ENCODE peak calls at places on chromosomes 3 and 15, in four cellular contexts. One of them, this sample, is unnamed.

GRCh38 chr3:112629425-112629824 is 11.5 kb downstream of the CCDC80 start:
- DNase-seq in H9: no peak
- DNase-seq in fibroblast of the aortic adventitia: peak
- DNase-seq in activated B cell treated with CpG ODN at 0.5 μM for 24 hours: no peak
- DNase-seq in this sample: no peak

GRCh38 chr3:123540285-123540684 is 44.6 kb downstream of the HACD2 start:
- DNase-seq in H9: no peak
- DNase-seq in fibroblast of the aortic adventitia: no peak
- DNase-seq in activated B cell treated with CpG ODN at 0.5 μM for 24 hours: no peak
- DNase-seq in this sample: no peak

GRCh38 chr3:111737712-111738097 is 121.4 kb upstream of the PHLDB2 start:
- DNase-seq in H9: no peak
- DNase-seq in fibroblast of the aortic adventitia: peak
- DNase-seq in activated B cell treated with CpG ODN at 0.5 μM for 24 hours: no peak
- DNase-seq in this sample: no peak

GRCh38 chr3:120497318-120497717 is 46.5 kb upstream of the FSTL1 start:
- DNase-seq in H9: no peak
- DNase-seq in fibroblast of the aortic adventitia: peak
- DNase-seq in activated B cell treated with CpG ODN at 0.5 μM for 24 hours: no peak
- DNase-seq in this sample: no peak

GRCh38 chr15:48939686-48940085 is 24.0 kb downstream of the SHC4 start:
- DNase-seq in H9: no peak
- DNase-seq in fibroblast of the aortic adventitia: peak
- DNase-seq in activated B cell treated with CpG ODN at 0.5 μM for 24 hours: no peak
- DNase-seq in this sample: no peak

GRCh38 chr3:71512000-71512399 is 71.5 kb downstream of the FOXP1 start:
- DNase-seq in H9: peak
- DNase-seq in fibroblast of the aortic adventitia: no peak
- DNase-seq in activated B cell treated with CpG ODN at 0.5 μM for 24 hours: no peak
- DNase-seq in this sample: no peak

GRCh38 chr3:145272684-145273083 is 888.3 kb downstream of the PLOD2 start:
- DNase-seq in H9: no peak
- DNase-seq in fibroblast of the aortic adventitia: peak
- DNase-seq in activated B cell treated with CpG ODN at 0.5 μM for 24 hours: no peak
- DNase-seq in this sample: no peak

GRCh38 chr15:86444527-86444926 is 364.9 kb downstream of the AGBL1 start:
- DNase-seq in H9: peak
- DNase-seq in fibroblast of the aortic adventitia: no peak
- DNase-seq in activated B cell treated with CpG ODN at 0.5 μM for 24 hours: no peak
- DNase-seq in this sample: peak

GRCh38 chr3:160141485-160142185 is 83.6 kb upstream of the C3orf80 start:
- DNase-seq in H9: no peak
- DNase-seq in fibroblast of the aortic adventitia: no peak
- DNase-seq in activated B cell treated with CpG ODN at 0.5 μM for 24 hours: no peak
- DNase-seq in this sample: no peak

GRCh38 chr3:21544076-21544462 is 206.9 kb downstream of the ZNF385D start:
- DNase-seq in H9: no peak
- DNase-seq in fibroblast of the aortic adventitia: peak
- DNase-seq in activated B cell treated with CpG ODN at 0.5 μM for 24 hours: no peak
- DNase-seq in this sample: no peak

GRCh38 chr3:102225407-102226132 is 209.2 kb upstream of the ZPLD1 start:
- DNase-seq in H9: no peak
- DNase-seq in fibroblast of the aortic adventitia: peak
- DNase-seq in activated B cell treated with CpG ODN at 0.5 μM for 24 hours: no peak
- DNase-seq in this sample: no peak

GRCh38 chr15:82122754-82123400 is 77.1 kb upstream of the MEX3B start:
- DNase-seq in H9: no peak
- DNase-seq in fibroblast of the aortic adventitia: peak
- DNase-seq in activated B cell treated with CpG ODN at 0.5 μM for 24 hours: no peak
- DNase-seq in this sample: no peak

GRCh38 chr3:108180214-108180613 is 42.0 kb downstream of the IFT57 start:
- DNase-seq in H9: no peak
- DNase-seq in fibroblast of the aortic adventitia: peak
- DNase-seq in activated B cell treated with CpG ODN at 0.5 μM for 24 hours: no peak
- DNase-seq in this sample: no peak

GRCh38 chr3:79032686-79033318 is 735.0 kb downstream of the ROBO1 start:
- DNase-seq in H9: no peak
- DNase-seq in fibroblast of the aortic adventitia: peak
- DNase-seq in activated B cell treated with CpG ODN at 0.5 μM for 24 hours: no peak
- DNase-seq in this sample: peak

GRCh38 chr15:35559683-35560082 is 13.7 kb upstream of the DPH6 start:
- DNase-seq in H9: no peak
- DNase-seq in fibroblast of the aortic adventitia: no peak
- DNase-seq in activated B cell treated with CpG ODN at 0.5 μM for 24 hours: no peak
- DNase-seq in this sample: no peak

GRCh38 chr3:165523801-165524200 is 313.4 kb downstream of the BCHE start:
- DNase-seq in H9: no peak
- DNase-seq in fibroblast of the aortic adventitia: peak
- DNase-seq in activated B cell treated with CpG ODN at 0.5 μM for 24 hours: no peak
- DNase-seq in this sample: no peak

GRCh38 chr15:47974724-47975123 is 146.1 kb upstream of the SLC24A5 start:
- DNase-seq in H9: no peak
- DNase-seq in fibroblast of the aortic adventitia: no peak
- DNase-seq in activated B cell treated with CpG ODN at 0.5 μM for 24 hours: no peak
- DNase-seq in this sample: no peak

DNA sequence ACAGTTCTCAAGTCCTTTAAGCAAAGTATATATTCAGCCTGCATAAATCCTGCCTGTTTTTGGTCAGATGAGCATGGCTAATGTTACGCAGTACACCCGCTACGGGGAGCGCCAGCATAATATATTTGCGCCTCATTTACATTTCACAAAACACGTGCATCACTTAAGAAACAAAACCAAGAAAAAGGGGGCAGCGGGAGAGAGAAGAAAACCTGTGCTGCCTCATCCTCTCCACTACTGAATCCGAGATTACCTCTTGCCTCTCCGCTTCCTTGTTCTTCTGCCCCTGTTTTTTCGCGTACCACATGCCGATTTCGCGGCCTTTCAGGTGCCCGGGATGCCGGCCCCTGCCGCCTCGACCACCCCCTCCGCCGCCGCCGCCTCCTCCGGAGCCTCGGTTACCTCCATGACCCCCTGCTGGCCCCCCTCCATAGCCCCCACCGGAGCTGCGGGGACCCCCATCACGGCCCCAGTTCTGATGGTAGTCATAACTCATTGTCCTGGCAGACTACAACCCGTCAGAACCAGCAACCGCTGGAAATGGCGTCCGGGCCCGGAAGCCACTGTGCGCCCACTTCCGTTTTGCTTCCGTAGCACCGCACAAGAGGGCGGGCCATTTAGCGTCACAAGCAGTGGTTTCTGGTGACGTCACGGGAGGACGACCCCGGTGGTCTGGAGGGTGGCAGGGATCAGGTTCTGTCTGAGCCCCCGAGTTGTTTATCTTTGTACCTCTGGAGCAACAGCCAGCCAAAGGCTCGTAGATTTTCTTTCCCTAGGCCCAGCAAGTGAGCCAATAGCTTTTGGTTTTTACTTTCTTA is at the start of gene DHX36:
- DNase-seq in H9: peak
- DNase-seq in fibroblast of the aortic adventitia: peak
- DNase-seq in activated B cell treated with CpG ODN at 0.5 μM for 24 hours: peak
- DNase-seq in this sample: peak
- TF ChIP-seq CTCF in H9: no peak
- TF ChIP-seq CTCF in fibroblast of the aortic adventitia: no peak
- TF ChIP-seq CTCF in activated B cell treated with CpG ODN at 0.5 μM for 24 hours: no peak
- TF ChIP-seq CTCF in this sample: no peak

GRCh38 chr3:104604326-104605010 is 762.2 kb upstream of the ALCAM start:
- DNase-seq in H9: no peak
- DNase-seq in fibroblast of the aortic adventitia: peak
- DNase-seq in activated B cell treated with CpG ODN at 0.5 μM for 24 hours: no peak
- DNase-seq in this sample: no peak
- TF ChIP-seq CTCF in H9: peak
- TF ChIP-seq CTCF in fibroblast of the aortic adventitia: peak
- TF ChIP-seq CTCF in activated B cell treated with CpG ODN at 0.5 μM for 24 hours: no peak
- TF ChIP-seq CTCF in this sample: no peak

DNA sequence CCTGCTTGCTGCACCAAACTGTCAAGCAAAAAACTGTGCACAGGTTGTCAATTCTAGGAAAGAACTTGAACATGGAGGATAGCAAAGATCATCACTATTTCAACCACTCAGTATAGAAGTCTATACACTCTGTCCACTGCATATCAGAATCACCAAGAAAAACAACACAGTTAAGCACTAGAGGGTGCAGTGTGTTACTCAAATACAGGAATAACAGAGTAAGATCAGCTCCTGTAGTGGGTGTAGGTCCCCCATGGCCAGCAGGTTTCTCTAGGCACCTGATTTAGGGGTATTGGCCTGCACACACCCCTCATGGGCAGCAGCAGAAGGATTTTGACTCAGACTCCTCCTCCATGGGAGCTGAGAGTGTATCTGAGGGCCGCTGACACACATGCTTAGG is 464.1 kb downstream of the EPHA6 start:
- DNase-seq in H9: no peak
- DNase-seq in fibroblast of the aortic adventitia: no peak
- DNase-seq in activated B cell treated with CpG ODN at 0.5 μM for 24 hours: no peak
- DNase-seq in this sample: no peak
- TF ChIP-seq CTCF in H9: peak
- TF ChIP-seq CTCF in fibroblast of the aortic adventitia: no peak
- TF ChIP-seq CTCF in activated B cell treated with CpG ODN at 0.5 μM for 24 hours: no peak
- TF ChIP-seq CTCF in this sample: no peak

DNA sequence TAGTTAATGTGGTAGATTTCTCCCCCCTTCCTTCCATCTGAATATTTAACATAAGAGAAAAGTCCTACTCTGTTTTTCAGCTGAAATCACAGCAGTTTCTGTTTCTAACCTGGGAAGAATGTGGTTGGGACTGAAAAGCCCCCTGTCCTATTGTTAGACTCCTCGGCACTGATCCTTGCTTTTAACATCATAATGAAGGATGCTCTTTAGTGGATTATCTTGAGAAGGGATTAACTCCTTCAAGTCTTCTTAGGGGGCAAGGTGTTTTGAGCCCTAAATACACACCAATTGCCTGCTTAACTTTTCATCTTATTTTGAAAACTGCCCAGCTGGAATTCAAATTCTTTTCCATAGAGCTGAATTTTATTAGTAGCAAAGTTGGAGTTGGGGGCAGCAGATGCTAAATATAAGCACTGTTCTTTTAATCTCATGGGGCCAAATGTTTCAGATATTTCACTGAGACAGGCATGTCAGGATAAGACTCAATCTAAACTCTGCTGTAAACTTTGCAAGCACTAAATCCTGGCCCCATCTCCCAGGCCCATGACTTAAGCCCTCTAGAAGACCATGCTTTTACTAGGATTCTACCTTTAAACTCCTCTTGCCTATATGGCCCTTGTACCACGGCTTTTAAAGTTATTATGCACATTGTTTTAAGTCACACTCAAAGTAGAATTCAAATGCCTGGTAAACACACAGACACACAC is 243.2 kb upstream of the NR2F2 start:
- DNase-seq in H9: peak
- DNase-seq in fibroblast of the aortic adventitia: no peak
- DNase-seq in activated B cell treated with CpG ODN at 0.5 μM for 24 hours: no peak
- DNase-seq in this sample: no peak
- TF ChIP-seq CTCF in H9: no peak
- TF ChIP-seq CTCF in fibroblast of the aortic adventitia: no peak
- TF ChIP-seq CTCF in activated B cell treated with CpG ODN at 0.5 μM for 24 hours: no peak
- TF ChIP-seq CTCF in this sample: no peak

GRCh38 chr3:170357176-170357919 is at the start of gene SKIL:
- DNase-seq in H9: peak
- DNase-seq in fibroblast of the aortic adventitia: peak
- DNase-seq in activated B cell treated with CpG ODN at 0.5 μM for 24 hours: peak
- DNase-seq in this sample: peak
- TF ChIP-seq CTCF in H9: no peak
- TF ChIP-seq CTCF in fibroblast of the aortic adventitia: peak
- TF ChIP-seq CTCF in activated B cell treated with CpG ODN at 0.5 μM for 24 hours: no peak
- TF ChIP-seq CTCF in this sample: no peak

GRCh38 chr15:88337993-88338392 is 81.5 kb upstream of the NTRK3 start:
- DNase-seq in H9: no peak
- DNase-seq in fibroblast of the aortic adventitia: peak
- DNase-seq in activated B cell treated with CpG ODN at 0.5 μM for 24 hours: no peak
- DNase-seq in this sample: no peak

GRCh38 chr15:88334436-88334835 is 77.9 kb upstream of the NTRK3 start:
- DNase-seq in H9: no peak
- DNase-seq in fibroblast of the aortic adventitia: peak
- DNase-seq in activated B cell treated with CpG ODN at 0.5 μM for 24 hours: no peak
- DNase-seq in this sample: no peak

GRCh38 chr15:88331291-88331690 is 74.8 kb upstream of the NTRK3 start:
- DNase-seq in H9: peak
- DNase-seq in fibroblast of the aortic adventitia: peak
- DNase-seq in activated B cell treated with CpG ODN at 0.5 μM for 24 hours: no peak
- DNase-seq in this sample: peak

GRCh38 chr15:88335074-88335473 is 78.5 kb upstream of the NTRK3 start:
- DNase-seq in H9: no peak
- DNase-seq in fibroblast of the aortic adventitia: no peak
- DNase-seq in activated B cell treated with CpG ODN at 0.5 μM for 24 hours: no peak
- DNase-seq in this sample: no peak
- TF ChIP-seq CTCF in H9: no peak
- TF ChIP-seq CTCF in fibroblast of the aortic adventitia: no peak
- TF ChIP-seq CTCF in activated B cell treated with CpG ODN at 0.5 μM for 24 hours: no peak
- TF ChIP-seq CTCF in this sample: no peak